ENCODE peak calls at places on chromosomes 2 and 18, in ten cellular contexts. Y is BE2C; X is NCI-H1105; Q is lower lobe of right lung; H is stimulated activated CD8-positive, alpha-beta memory T cell treated with anti-CD3 and anti-CD28 coated beads, Interleukin-15, amount 100 ng/mL, for 24 hours; L is activated T-cell treated with anti-CD3 and anti-CD28 coated beads, Interleukin-2, amount 50 U/mL, for 72 hours; B is GM20000; D is right cardiac atrium; O is foreskin melanocyte; V is T-helper 9 cell. F is an unnamed sample.

GRCh38 chr2:51995293-51995692 is 963.4 kb upstream of the NRXN1 start:
- DNase-seq in Y (no peak), X (no peak), Q (no peak), H (no peak), L (no peak), B (no peak), D (no peak), O (no peak), V (no peak), F (no peak)

GRCh38 chr2:237025090-237025865 is 60.4 kb upstream of the COPS8 start:
- DNase-seq in Y (no peak), X (no peak), Q (peak), H (no peak), L (no peak), B (no peak), D (no peak), O (no peak), V (no peak), F (no peak)

GRCh38 chr2:179272406-179273192 is 8.0 kb upstream of the SESTD1 start:
- DNase-seq in Y (no peak), X (no peak), Q (no peak), H (no peak), L (no peak), B (no peak), D (no peak), O (peak), V (no peak), F (no peak)

GRCh38 chr2:172613035-172613434 is 57.1 kb downstream of the PDK1 start:
- DNase-seq in Y (no peak), X (no peak), Q (no peak), H (no peak), L (no peak), B (no peak), D (no peak), O (no peak), V (no peak), F (no peak)

GRCh38 chr2:128004509-128004908 is 23.4 kb downstream of the SAP130 start:
- DNase-seq in Y (no peak), X (no peak), Q (no peak), H (no peak), L (no peak), B (no peak), D (no peak), O (no peak), V (no peak), F (no peak)

GRCh38 chr2:229408356-229408755 is 137.3 kb upstream of the PID1 start:
- DNase-seq in Y (no peak), X (no peak), Q (no peak), H (no peak), L (no peak), B (no peak), D (peak), O (peak), V (no peak), F (no peak)

GRCh38 chr2:171297951-171298350 is 135.8 kb downstream of the METTL8 start:
- DNase-seq in Y (no peak), X (no peak), Q (no peak), H (no peak), L (no peak), B (no peak), D (no peak), O (no peak), V (no peak), F (no peak)

GRCh38 chr2:12442627-12442928 is 274.2 kb upstream of the TRIB2 start:
- DNase-seq in Y (no peak), X (no peak), Q (no peak), H (no peak), L (no peak), B (no peak), D (no peak), O (no peak), V (no peak), F (no peak)

GRCh38 chr2:229025653-229026052 is 245.4 kb downstream of the PID1 start:
- DNase-seq in Y (no peak), X (no peak), Q (no peak), H (no peak), L (no peak), B (no peak), D (no peak), O (no peak), V (no peak), F (no peak)

GRCh38 chr2:239445771-239446524 is 45.1 kb upstream of the HDAC4 start:
- DNase-seq in Y (no peak), X (no peak), Q (no peak), H (no peak), L (no peak), B (no peak), D (no peak), O (no peak), V (no peak), F (no peak)

GRCh38 chr18:67973916-67974315 is 457.4 kb upstream of the DSEL start:
- DNase-seq in Y (no peak), X (no peak), Q (no peak), H (no peak), L (no peak), B (no peak), D (no peak), O (no peak), V (no peak), F (no peak)

GRCh38 chr2:233354971-233355574 is 779 bp downstream of the DGKD start:
- DNase-seq in Y (no peak), X (peak), Q (peak), H (no peak), L (peak), B (no peak), D (peak), O (no peak), V (no peak), F (no peak)

GRCh38 chr18:55432307-55433040 is 155.5 kb downstream of the TCF4 start:
- DNase-seq in Y (no peak), X (no peak), Q (no peak), H (no peak), L (no peak), B (no peak), D (no peak), O (no peak), V (no peak), F (no peak)

GRCh38 chr2:168751104-168751768 is 51.2 kb upstream of the NOSTRIN start:
- DNase-seq in Y (no peak), X (no peak), Q (no peak), H (no peak), L (peak), B (peak), D (no peak), O (peak), V (peak), F (peak)

GRCh38 chr18:62963522-62963921 is 248.2 kb downstream of the PHLPP1 start:
- DNase-seq in Y (no peak), X (no peak), Q (no peak), H (no peak), L (no peak), B (no peak), D (no peak), O (peak), V (no peak), F (no peak)

GRCh38 chr2:10778724-10779115 is 33.9 kb downstream of the PDIA6 start:
- DNase-seq in Y (no peak), X (no peak), Q (no peak), H (no peak), L (no peak), B (no peak), D (no peak), O (no peak), V (no peak), F (no peak)

GRCh38 chr2:38716185-38716584 is 35.0 kb downstream of the SRSF7 start:
- DNase-seq in Y (no peak), X (no peak), Q (no peak), H (no peak), L (no peak), B (no peak), D (no peak), O (no peak), V (no peak), F (no peak)

GRCh38 chr2:241180495-241180894 is 8.0 kb upstream of the ANO7 start:
- DNase-seq in Y (no peak), X (no peak), Q (no peak), H (no peak), L (no peak), B (no peak), D (no peak), O (no peak), V (no peak), F (no peak)

GRCh38 chr2:111716901-111717635 is 166.9 kb downstream of the ANAPC1 start:
- DNase-seq in Y (no peak), X (no peak), Q (no peak), H (no peak), L (no peak), B (no peak), D (no peak), O (no peak), V (no peak), F (no peak)

GRCh38 chr18:58882681-58883080 is 18.0 kb downstream of the ZNF532 start:
- DNase-seq in Y (no peak), X (no peak), Q (no peak), H (no peak), L (no peak), B (no peak), D (no peak), O (no peak), V (no peak), F (no peak)

GRCh38 chr2:11102466-11102865 is 52.8 kb upstream of the SLC66A3 start:
- DNase-seq in Y (no peak), X (no peak), Q (no peak), H (no peak), L (no peak), B (no peak), D (no peak), O (no peak), V (no peak), F (no peak)